ENCODE peak calls at places on chromosomes 7 and 10, in nine cellular contexts. One of them, this sample, is unnamed.

GRCh38 chr10:107028249-107028648 is 136.3 kb downstream of the SORCS1 start:
- DNase-seq in stimulated activated CD8-positive, alpha-beta memory T cell treated with anti-CD3 and anti-CD28 coated beads, Interleukin-4, amount 100 ng/mL, for 1 hour: no peak
- DNase-seq in EL: no peak
- DNase-seq in cerebellum: no peak
- DNase-seq in NAMALWA: no peak
- DNase-seq in mucosa of gallbladder: no peak
- DNase-seq in progenitor cell of endocrine pancreas: no peak
- DNase-seq in M059J: no peak
- DNase-seq in amniotic stem cell: no peak
- DNase-seq in this sample: no peak

GRCh38 chr7:157707983-157708720 is 371.3 kb downstream of the DNAJB6 start:
- DNase-seq in stimulated activated CD8-positive, alpha-beta memory T cell treated with anti-CD3 and anti-CD28 coated beads, Interleukin-4, amount 100 ng/mL, for 1 hour: no peak
- DNase-seq in EL: no peak
- DNase-seq in cerebellum: no peak
- DNase-seq in NAMALWA: no peak
- DNase-seq in mucosa of gallbladder: no peak
- DNase-seq in progenitor cell of endocrine pancreas: no peak
- DNase-seq in M059J: no peak
- DNase-seq in amniotic stem cell: no peak
- DNase-seq in this sample: no peak

GRCh38 chr7:128831994-128832879 is 2.0 kb downstream of the FLNC start:
- DNase-seq in stimulated activated CD8-positive, alpha-beta memory T cell treated with anti-CD3 and anti-CD28 coated beads, Interleukin-4, amount 100 ng/mL, for 1 hour: no peak
- DNase-seq in EL: peak; percentile 56
- DNase-seq in cerebellum: no peak
- DNase-seq in NAMALWA: no peak
- DNase-seq in mucosa of gallbladder: no peak
- DNase-seq in progenitor cell of endocrine pancreas: no peak
- DNase-seq in M059J: peak; percentile 73
- DNase-seq in amniotic stem cell: no peak
- DNase-seq in this sample: no peak

GRCh38 chr7:130476287-130477001 is 15.4 kb upstream of the MEST start:
- DNase-seq in stimulated activated CD8-positive, alpha-beta memory T cell treated with anti-CD3 and anti-CD28 coated beads, Interleukin-4, amount 100 ng/mL, for 1 hour: no peak
- DNase-seq in EL: no peak
- DNase-seq in cerebellum: no peak
- DNase-seq in NAMALWA: no peak
- DNase-seq in mucosa of gallbladder: no peak
- DNase-seq in progenitor cell of endocrine pancreas: no peak
- DNase-seq in M059J: peak; percentile 10
- DNase-seq in amniotic stem cell: no peak
- DNase-seq in this sample: no peak

GRCh38 chr10:36182059-36182654 is 540.1 kb upstream of the FZD8 start:
- DNase-seq in stimulated activated CD8-positive, alpha-beta memory T cell treated with anti-CD3 and anti-CD28 coated beads, Interleukin-4, amount 100 ng/mL, for 1 hour: no peak
- DNase-seq in EL: no peak
- DNase-seq in cerebellum: no peak
- DNase-seq in NAMALWA: no peak
- DNase-seq in mucosa of gallbladder: no peak
- DNase-seq in progenitor cell of endocrine pancreas: no peak
- DNase-seq in M059J: no peak
- DNase-seq in amniotic stem cell: no peak
- DNase-seq in this sample: no peak

GRCh38 chr10:86400705-86401587 is 34.4 kb upstream of the GRID1 start:
- DNase-seq in stimulated activated CD8-positive, alpha-beta memory T cell treated with anti-CD3 and anti-CD28 coated beads, Interleukin-4, amount 100 ng/mL, for 1 hour: no peak
- DNase-seq in EL: peak; percentile 63
- DNase-seq in cerebellum: peak; percentile 23
- DNase-seq in NAMALWA: peak; percentile 65
- DNase-seq in mucosa of gallbladder: peak; percentile 56
- DNase-seq in progenitor cell of endocrine pancreas: peak; percentile 37
- DNase-seq in M059J: peak; percentile 68
- DNase-seq in amniotic stem cell: no peak
- DNase-seq in this sample: peak; percentile 54

GRCh38 chr7:28055161-28055544 is 125.4 kb downstream of the JAZF1 start:
- DNase-seq in stimulated activated CD8-positive, alpha-beta memory T cell treated with anti-CD3 and anti-CD28 coated beads, Interleukin-4, amount 100 ng/mL, for 1 hour: no peak
- DNase-seq in EL: peak; percentile 90
- DNase-seq in cerebellum: no peak
- DNase-seq in NAMALWA: no peak
- DNase-seq in mucosa of gallbladder: no peak
- DNase-seq in progenitor cell of endocrine pancreas: no peak
- DNase-seq in M059J: peak; percentile 81
- DNase-seq in amniotic stem cell: no peak
- DNase-seq in this sample: no peak

GRCh38 chr10:114724295-114724694 is 66.2 kb upstream of the ABLIM1 start:
- DNase-seq in stimulated activated CD8-positive, alpha-beta memory T cell treated with anti-CD3 and anti-CD28 coated beads, Interleukin-4, amount 100 ng/mL, for 1 hour: no peak
- DNase-seq in EL: no peak
- DNase-seq in cerebellum: no peak
- DNase-seq in NAMALWA: no peak
- DNase-seq in mucosa of gallbladder: no peak
- DNase-seq in progenitor cell of endocrine pancreas: no peak
- DNase-seq in M059J: peak; percentile 36
- DNase-seq in amniotic stem cell: no peak
- DNase-seq in this sample: no peak

GRCh38 chr10:133150656-133151055 is 9.4 kb upstream of the KNDC1 start:
- DNase-seq in stimulated activated CD8-positive, alpha-beta memory T cell treated with anti-CD3 and anti-CD28 coated beads, Interleukin-4, amount 100 ng/mL, for 1 hour: no peak
- DNase-seq in EL: no peak
- DNase-seq in cerebellum: no peak
- DNase-seq in NAMALWA: no peak
- DNase-seq in mucosa of gallbladder: no peak
- DNase-seq in progenitor cell of endocrine pancreas: no peak
- DNase-seq in M059J: no peak
- DNase-seq in amniotic stem cell: no peak
- DNase-seq in this sample: no peak

GRCh38 chr10:812787-813186 is 118.7 kb downstream of the LARP4B start:
- DNase-seq in stimulated activated CD8-positive, alpha-beta memory T cell treated with anti-CD3 and anti-CD28 coated beads, Interleukin-4, amount 100 ng/mL, for 1 hour: no peak
- DNase-seq in EL: no peak
- DNase-seq in cerebellum: no peak
- DNase-seq in NAMALWA: no peak
- DNase-seq in mucosa of gallbladder: no peak
- DNase-seq in progenitor cell of endocrine pancreas: no peak
- DNase-seq in M059J: no peak
- DNase-seq in amniotic stem cell: no peak
- DNase-seq in this sample: peak; percentile 21

GRCh38 chr10:113945075-113945686 is 90.7 kb downstream of the NHLRC2 start:
- DNase-seq in stimulated activated CD8-positive, alpha-beta memory T cell treated with anti-CD3 and anti-CD28 coated beads, Interleukin-4, amount 100 ng/mL, for 1 hour: no peak
- DNase-seq in EL: peak; percentile 85
- DNase-seq in cerebellum: no peak
- DNase-seq in NAMALWA: no peak
- DNase-seq in mucosa of gallbladder: peak; percentile 66
- DNase-seq in progenitor cell of endocrine pancreas: no peak
- DNase-seq in M059J: peak; percentile 76
- DNase-seq in amniotic stem cell: no peak
- DNase-seq in this sample: no peak

GRCh38 chr7:96800122-96800521 is 90.5 kb upstream of the SEM1 start:
- DNase-seq in stimulated activated CD8-positive, alpha-beta memory T cell treated with anti-CD3 and anti-CD28 coated beads, Interleukin-4, amount 100 ng/mL, for 1 hour: no peak
- DNase-seq in EL: no peak
- DNase-seq in cerebellum: no peak
- DNase-seq in NAMALWA: no peak
- DNase-seq in mucosa of gallbladder: no peak
- DNase-seq in progenitor cell of endocrine pancreas: no peak
- DNase-seq in M059J: no peak
- DNase-seq in amniotic stem cell: no peak
- DNase-seq in this sample: no peak

GRCh38 chr10:26410356-26410755 is 27.8 kb upstream of the APBB1IP start:
- DNase-seq in stimulated activated CD8-positive, alpha-beta memory T cell treated with anti-CD3 and anti-CD28 coated beads, Interleukin-4, amount 100 ng/mL, for 1 hour: no peak
- DNase-seq in EL: no peak
- DNase-seq in cerebellum: no peak
- DNase-seq in NAMALWA: no peak
- DNase-seq in mucosa of gallbladder: no peak
- DNase-seq in progenitor cell of endocrine pancreas: no peak
- DNase-seq in M059J: no peak
- DNase-seq in amniotic stem cell: no peak
- DNase-seq in this sample: no peak

This sample was measured in B cell.